ENCODE peak calls at places on chromosomes 7 and 10, in seven cellular contexts. One of them, this sample, is unnamed.

GRCh38 chr7:149161241-149161848 is 14.1 kb downstream of the ZNF398 start:
- DNase-seq in mammary epithelial cell: peak; percentile 25
- DNase-seq in hepatocyte: no peak
- DNase-seq in IMR-90: peak; percentile 59
- DNase-seq in mesenchymal stem cell: peak; percentile 28
- DNase-seq in PC-9: no peak
- DNase-seq in GM23248: peak; percentile 45
- DNase-seq in this sample: no peak

GRCh38 chr10:121058082-121058481 is 206.9 kb downstream of the WDR11 start:
- DNase-seq in mammary epithelial cell: no peak
- DNase-seq in hepatocyte: no peak
- DNase-seq in IMR-90: no peak
- DNase-seq in mesenchymal stem cell: no peak
- DNase-seq in PC-9: no peak
- DNase-seq in GM23248: no peak
- DNase-seq in this sample: no peak

GRCh38 chr10:7162331-7162730 is 248.5 kb downstream of the SFMBT2 start:
- DNase-seq in mammary epithelial cell: no peak
- DNase-seq in hepatocyte: no peak
- DNase-seq in IMR-90: no peak
- DNase-seq in mesenchymal stem cell: no peak
- DNase-seq in PC-9: no peak
- DNase-seq in GM23248: no peak
- DNase-seq in this sample: no peak

GRCh38 chr7:13979671-13980438 is 9.6 kb downstream of the ETV1 start:
- DNase-seq in mammary epithelial cell: no peak
- DNase-seq in hepatocyte: no peak
- DNase-seq in IMR-90: peak; percentile 85
- DNase-seq in mesenchymal stem cell: peak; percentile 60
- DNase-seq in PC-9: no peak
- DNase-seq in GM23248: peak; percentile 66
- DNase-seq in this sample: peak; percentile 58

GRCh38 chr10:69958232-69958902 is 94.3 kb upstream of the MACROH2A2 start:
- DNase-seq in mammary epithelial cell: peak; percentile 52
- DNase-seq in hepatocyte: peak; percentile 54
- DNase-seq in IMR-90: peak; percentile 53
- DNase-seq in mesenchymal stem cell: peak; percentile 60
- DNase-seq in PC-9: peak; percentile 29
- DNase-seq in GM23248: peak; percentile 66
- DNase-seq in this sample: peak; percentile 16

GRCh38 chr10:29859521-29860130 is 199.8 kb downstream of the JCAD start:
- DNase-seq in mammary epithelial cell: peak; percentile 85
- DNase-seq in hepatocyte: no peak
- DNase-seq in IMR-90: peak; percentile 21
- DNase-seq in mesenchymal stem cell: no peak
- DNase-seq in PC-9: no peak
- DNase-seq in GM23248: peak; percentile 83
- DNase-seq in this sample: peak; percentile 83

GRCh38 chr10:100685331-100685730 is 60.1 kb upstream of the PAX2 start:
- DNase-seq in mammary epithelial cell: no peak
- DNase-seq in hepatocyte: no peak
- DNase-seq in IMR-90: no peak
- DNase-seq in mesenchymal stem cell: no peak
- DNase-seq in PC-9: no peak
- DNase-seq in GM23248: no peak
- DNase-seq in this sample: no peak

GRCh38 chr10:103478671-103479070 is 369 bp downstream of the CALHM3 start:
- DNase-seq in mammary epithelial cell: no peak
- DNase-seq in hepatocyte: no peak
- DNase-seq in IMR-90: no peak
- DNase-seq in mesenchymal stem cell: no peak
- DNase-seq in PC-9: no peak
- DNase-seq in GM23248: no peak
- DNase-seq in this sample: no peak

GRCh38 chr10:22263106-22263505 is 45.3 kb upstream of the EBLN1 start:
- DNase-seq in mammary epithelial cell: no peak
- DNase-seq in hepatocyte: no peak
- DNase-seq in IMR-90: no peak
- DNase-seq in mesenchymal stem cell: no peak
- DNase-seq in PC-9: no peak
- DNase-seq in GM23248: no peak
- DNase-seq in this sample: no peak

GRCh38 chr7:1053002-1053411 is 8.7 kb downstream of the GPR146 start:
- DNase-seq in mammary epithelial cell: no peak
- DNase-seq in hepatocyte: no peak
- DNase-seq in IMR-90: no peak
- DNase-seq in mesenchymal stem cell: no peak
- DNase-seq in PC-9: no peak
- DNase-seq in GM23248: no peak
- DNase-seq in this sample: no peak

GRCh38 chr7:12403287-12404181 is at the start of gene VWDE:
- DNase-seq in mammary epithelial cell: peak; percentile 28
- DNase-seq in hepatocyte: peak; percentile 55
- DNase-seq in IMR-90: no peak
- DNase-seq in mesenchymal stem cell: peak; percentile 19
- DNase-seq in PC-9: peak; percentile 88
- DNase-seq in GM23248: peak; percentile 23
- DNase-seq in this sample: peak; percentile 31
- H2AFZ ChIP-seq in mammary epithelial cell: peak within 1 kb of the TSS; percentile 97
- H2AFZ ChIP-seq in hepatocyte: peak within 1 kb of the TSS; percentile 84
- H2AFZ ChIP-seq in IMR-90: peak within 1 kb of the TSS; percentile 84
- H2AFZ ChIP-seq in mesenchymal stem cell: peak within 1 kb of the TSS; percentile 78
- H2AFZ ChIP-seq in PC-9: peak within 1 kb of the TSS; percentile 95
- H2AFZ ChIP-seq in GM23248: peak within 1 kb of the TSS; percentile 77
- H2AFZ ChIP-seq in this sample: peak within 1 kb of the TSS; percentile 94

DNA sequence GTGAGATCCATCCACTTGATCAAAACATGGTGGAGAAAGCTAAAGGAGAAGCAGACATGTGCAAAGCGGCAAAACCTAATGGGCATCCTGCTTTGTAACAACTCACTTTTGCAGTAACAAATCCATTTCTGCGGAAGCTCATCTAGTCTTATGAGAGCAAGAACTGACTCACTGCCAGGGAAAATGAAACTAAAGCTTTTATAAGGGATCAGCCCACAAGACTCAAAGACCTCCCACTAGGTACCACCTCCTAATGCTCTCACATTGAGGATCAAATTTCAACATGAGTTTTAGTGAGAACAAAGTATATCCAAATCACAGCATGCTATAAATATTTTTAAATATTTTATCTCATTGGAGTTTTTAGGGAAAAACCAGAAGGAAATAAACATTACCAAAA is 120.1 kb upstream of the GNAI1 start:
- DNase-seq in mammary epithelial cell: peak; percentile 1
- DNase-seq in hepatocyte: peak; percentile 10
- DNase-seq in IMR-90: peak; percentile 66
- DNase-seq in mesenchymal stem cell: peak; percentile 57
- DNase-seq in PC-9: no peak
- DNase-seq in GM23248: peak; percentile 10
- DNase-seq in this sample: peak; percentile 63
- H3K4me3 ChIP-seq in mammary epithelial cell: no peak overlapping the region
- H3K4me3 ChIP-seq in hepatocyte: no peak overlapping the region
- H3K4me3 ChIP-seq in IMR-90: no peak overlapping the region
- H3K4me3 ChIP-seq in mesenchymal stem cell: no peak overlapping the region
- H3K4me3 ChIP-seq in PC-9: no peak overlapping the region
- H3K4me3 ChIP-seq in GM23248: no peak overlapping the region
- H3K4me3 ChIP-seq in this sample: no peak overlapping the region

GRCh38 chr7:32957326-32958045 is at the start of gene FKBP9:
- DNase-seq in mammary epithelial cell: peak; percentile 79
- DNase-seq in hepatocyte: peak; percentile 94
- DNase-seq in IMR-90: peak; percentile 79
- DNase-seq in mesenchymal stem cell: peak; percentile 85
- DNase-seq in PC-9: peak; percentile 97
- DNase-seq in GM23248: peak; percentile 95
- DNase-seq in this sample: peak; percentile 76
- H3K27ac ChIP-seq in mammary epithelial cell: peak within 1 kb of the TSS; percentile 74
- H3K27ac ChIP-seq in hepatocyte: peak within 1 kb of the TSS; percentile 96
- H3K27ac ChIP-seq in IMR-90: peak within 1 kb of the TSS; percentile 92
- H3K27ac ChIP-seq in mesenchymal stem cell: peak within 1 kb of the TSS; percentile 49
- H3K27ac ChIP-seq in PC-9: peak within 1 kb of the TSS; percentile 28
- H3K27ac ChIP-seq in GM23248: peak within 1 kb of the TSS; percentile 97
- H3K27ac ChIP-seq in this sample: peak within 1 kb of the TSS; percentile 89

GRCh38 chr10:86733260-86733671 is 23.2 kb upstream of the BMPR1A start:
- DNase-seq in mammary epithelial cell: no peak
- DNase-seq in hepatocyte: no peak
- DNase-seq in IMR-90: peak; percentile 8
- DNase-seq in mesenchymal stem cell: no peak
- DNase-seq in PC-9: no peak
- DNase-seq in GM23248: peak; percentile 28
- DNase-seq in this sample: no peak
- H2AFZ ChIP-seq in mammary epithelial cell: no peak overlapping the region
- H2AFZ ChIP-seq in hepatocyte: no peak overlapping the region
- H2AFZ ChIP-seq in IMR-90: no peak overlapping the region
- H2AFZ ChIP-seq in mesenchymal stem cell: no peak overlapping the region
- H2AFZ ChIP-seq in PC-9: no peak overlapping the region
- H2AFZ ChIP-seq in GM23248: peak overlapping the region; percentile 84
- H2AFZ ChIP-seq in this sample: no peak overlapping the region

GRCh38 chr10:26213157-26213780 is 3.3 kb upstream of the GAD2 start:
- DNase-seq in mammary epithelial cell: no peak
- DNase-seq in hepatocyte: no peak
- DNase-seq in IMR-90: no peak
- DNase-seq in mesenchymal stem cell: no peak
- DNase-seq in PC-9: no peak
- DNase-seq in GM23248: no peak
- DNase-seq in this sample: no peak

GRCh38 chr10:26215923-26216576 is 524 bp upstream of the GAD2 start:
- DNase-seq in mammary epithelial cell: no peak
- DNase-seq in hepatocyte: peak; percentile 85
- DNase-seq in IMR-90: no peak
- DNase-seq in mesenchymal stem cell: no peak
- DNase-seq in PC-9: no peak
- DNase-seq in GM23248: peak; percentile 66
- DNase-seq in this sample: peak; percentile 13

GRCh38 chr10:26214004-26214403 is 2.6 kb upstream of the GAD2 start:
- DNase-seq in mammary epithelial cell: no peak
- DNase-seq in hepatocyte: no peak
- DNase-seq in IMR-90: no peak
- DNase-seq in mesenchymal stem cell: no peak
- DNase-seq in PC-9: no peak
- DNase-seq in GM23248: no peak
- DNase-seq in this sample: no peak

GRCh38 chr10:26215534-26215922 is 1.0 kb upstream of the GAD2 start:
- DNase-seq in mammary epithelial cell: no peak
- DNase-seq in hepatocyte: peak; percentile 6
- DNase-seq in IMR-90: no peak
- DNase-seq in mesenchymal stem cell: no peak
- DNase-seq in PC-9: no peak
- DNase-seq in GM23248: no peak
- DNase-seq in this sample: no peak

DNA sequence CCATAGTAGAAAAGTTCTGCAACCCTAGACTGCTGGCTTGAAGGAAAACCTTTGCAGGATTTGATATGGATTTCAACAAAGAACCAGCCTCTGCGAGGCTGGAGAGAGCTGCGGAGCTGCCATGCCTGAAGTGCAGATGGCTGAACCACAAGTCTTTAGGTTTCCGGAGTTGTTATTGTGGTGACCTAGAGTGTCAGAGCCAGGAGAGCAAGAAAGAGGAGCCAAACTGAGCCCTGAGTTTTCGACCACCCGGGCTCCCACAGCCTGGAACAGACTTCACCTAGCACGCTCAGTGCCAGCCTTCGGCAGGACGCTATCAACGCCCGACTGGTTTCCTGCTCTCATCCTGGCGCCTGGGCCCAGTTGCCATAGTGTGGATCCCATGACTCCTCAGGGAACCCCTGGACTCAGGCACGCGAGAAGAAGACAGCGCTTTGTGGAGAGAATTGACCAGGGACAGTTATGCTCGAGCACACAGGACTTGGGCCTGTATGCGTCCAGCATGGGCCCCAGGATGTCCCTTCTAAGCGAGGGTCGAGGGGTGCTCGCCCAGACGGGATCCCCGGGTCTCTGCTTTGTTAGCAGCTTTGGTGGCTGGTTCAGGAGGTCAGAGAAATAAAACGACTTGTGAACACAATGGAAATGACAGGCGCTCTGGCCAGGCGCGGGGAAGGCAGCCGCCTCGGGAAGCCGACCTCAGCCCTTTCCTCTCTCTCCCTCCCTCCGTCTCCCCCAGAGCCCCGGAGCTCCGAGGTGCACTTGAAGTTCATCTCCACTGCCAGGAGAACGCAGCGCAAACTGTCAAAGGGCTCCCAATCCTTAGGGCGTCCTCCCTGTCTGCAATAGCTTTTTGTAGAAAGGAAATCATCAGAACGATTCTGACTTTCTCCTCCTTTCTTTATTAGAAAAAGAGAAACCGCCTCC is 1.8 kb upstream of the GAD2 start:
- DNase-seq in mammary epithelial cell: no peak
- DNase-seq in hepatocyte: no peak
- DNase-seq in IMR-90: no peak
- DNase-seq in mesenchymal stem cell: no peak
- DNase-seq in PC-9: no peak
- DNase-seq in GM23248: no peak
- DNase-seq in this sample: no peak
- H3K4me3 ChIP-seq in mammary epithelial cell: no peak overlapping the region
- H3K4me3 ChIP-seq in hepatocyte: no peak overlapping the region
- H3K4me3 ChIP-seq in IMR-90: no peak overlapping the region
- H3K4me3 ChIP-seq in mesenchymal stem cell: no peak overlapping the region
- H3K4me3 ChIP-seq in PC-9: no peak overlapping the region
- H3K4me3 ChIP-seq in GM23248: no peak overlapping the region
- H3K4me3 ChIP-seq in this sample: no peak overlapping the region

GRCh38 chr7:104963378-104963990 is 50.5 kb upstream of the KMT2E start:
- DNase-seq in mammary epithelial cell: no peak
- DNase-seq in hepatocyte: no peak
- DNase-seq in IMR-90: no peak
- DNase-seq in mesenchymal stem cell: no peak
- DNase-seq in PC-9: no peak
- DNase-seq in GM23248: no peak
- DNase-seq in this sample: no peak

GRCh38 chr7:104963991-104964385 is 50.0 kb upstream of the KMT2E start:
- DNase-seq in mammary epithelial cell: peak; percentile 90
- DNase-seq in hepatocyte: no peak
- DNase-seq in IMR-90: peak; percentile 96
- DNase-seq in mesenchymal stem cell: peak; percentile 89
- DNase-seq in PC-9: no peak
- DNase-seq in GM23248: peak; percentile 42
- DNase-seq in this sample: peak; percentile 72

GRCh38 chr7:104962781-104963180 is 51.2 kb upstream of the KMT2E start:
- DNase-seq in mammary epithelial cell: peak; percentile 97
- DNase-seq in hepatocyte: no peak
- DNase-seq in IMR-90: no peak
- DNase-seq in mesenchymal stem cell: no peak
- DNase-seq in PC-9: no peak
- DNase-seq in GM23248: peak; percentile 51
- DNase-seq in this sample: no peak

GRCh38 chr7:104966022-104966421 is 48.0 kb upstream of the KMT2E start:
- DNase-seq in mammary epithelial cell: no peak
- DNase-seq in hepatocyte: no peak
- DNase-seq in IMR-90: no peak
- DNase-seq in mesenchymal stem cell: no peak
- DNase-seq in PC-9: no peak
- DNase-seq in GM23248: no peak
- DNase-seq in this sample: no peak

DNA sequence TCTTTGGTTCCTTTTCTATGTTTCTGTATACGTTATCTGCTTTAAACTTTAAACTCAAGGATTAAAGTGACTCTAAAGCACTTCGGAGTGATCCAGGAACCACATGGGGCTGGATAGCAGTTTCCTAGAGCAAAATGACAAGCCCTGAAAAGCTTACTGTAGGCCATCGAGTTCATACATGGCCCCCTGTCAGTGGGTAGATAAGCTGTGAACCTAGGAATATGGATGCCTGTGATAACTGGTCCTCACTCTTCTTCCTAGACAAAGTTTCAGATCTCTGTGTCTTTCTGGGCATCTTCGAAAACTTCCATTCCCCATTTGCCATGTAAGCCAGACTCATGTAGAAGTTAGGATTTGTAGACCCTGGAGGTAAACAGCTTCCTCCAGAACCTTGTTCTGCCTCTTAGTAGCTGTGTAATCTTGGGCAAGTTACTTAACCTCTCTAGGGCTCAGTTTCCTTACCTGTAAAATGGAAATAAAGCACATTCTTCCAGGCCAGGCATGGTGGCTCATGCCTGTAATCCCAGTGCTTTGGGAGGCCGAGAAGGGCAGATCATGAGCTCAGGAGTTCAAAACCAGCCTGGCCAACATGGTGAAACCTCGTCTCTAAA is 49.3 kb upstream of the KMT2E start:
- DNase-seq in mammary epithelial cell: no peak
- DNase-seq in hepatocyte: no peak
- DNase-seq in IMR-90: no peak
- DNase-seq in mesenchymal stem cell: no peak
- DNase-seq in PC-9: no peak
- DNase-seq in GM23248: no peak
- DNase-seq in this sample: no peak
- H3K27ac ChIP-seq in mammary epithelial cell: peak overlapping the region; percentile 97
- H3K27ac ChIP-seq in hepatocyte: no peak overlapping the region
- H3K27ac ChIP-seq in IMR-90: peak overlapping the region; percentile 78
- H3K27ac ChIP-seq in mesenchymal stem cell: no peak overlapping the region
- H3K27ac ChIP-seq in PC-9: no peak overlapping the region
- H3K27ac ChIP-seq in GM23248: no peak overlapping the region
- H3K27ac ChIP-seq in this sample: no peak overlapping the region

This sample was measured in astrocyte.